ENCODE peak calls at places on chromosome 19, in five cellular contexts. G is breast epithelium, C is right atrium auricular region, I is fibroblast of lung, F is A673. V is an unnamed sample.
A peak's percentile ranks its signal among the peaks of the same experiment; 100 is the strongest.

GRCh38 chr19:14003279-14004051 is 2.7 kb downstream of the RFX1 start:
- DNase-seq in G (no peak), C (no peak), I (no peak), F (no peak), V (no peak)

GRCh38 chr19:58117841-58118575 is 20.0 kb upstream of the ZSCAN18 start:
- DNase-seq in G (no peak), C (no peak), I (peak; percentile 24), F (no peak), V (no peak)

GRCh38 chr19:45769821-45770191 is 754 bp upstream of the SIX5 start:
- DNase-seq in G (no peak), C (peak; percentile 68), I (no peak), F (peak; percentile 68), V (no peak)

GRCh38 chr19:21463449-21464105 is 41.8 kb upstream of the ZNF429 start:
- DNase-seq in G (peak; percentile 41), C (peak; percentile 56), I (peak; percentile 33), F (no peak), V (no peak)

GRCh38 chr19:18590273-18591272 is 2.0 kb downstream of the REX1BD start:
- DNase-seq in G (peak; percentile 82), C (peak; percentile 66), I (peak; percentile 47), F (peak; percentile 94), V (no peak)

GRCh38 chr19:45469835-45470146 is 2.0 kb downstream of the FOSB start:
- DNase-seq in G (no peak), C (no peak), I (no peak), F (peak; percentile 93), V (peak; percentile 89)

GRCh38 chr19:12873891-12874745 is 7.1 kb downstream of the DNASE2 start:
- DNase-seq in G (no peak), C (no peak), I (no peak), F (no peak), V (no peak)

GRCh38 chr19:42850981-42851717 is 28.4 kb downstream of the PSG1 start:
- DNase-seq in G (peak; percentile 82), C (peak; percentile 80), I (peak; percentile 62), F (peak; percentile 11), V (peak; percentile 78)

GRCh38 chr19:4589579-4590410 is 30.3 kb upstream of the SEMA6B start:
- DNase-seq in G (no peak), C (no peak), I (no peak), F (no peak), V (peak; percentile 56)

GRCh38 chr19:45400192-45400591 is 4.7 kb downstream of the PPP1R13L start:
- DNase-seq in G (peak; percentile 71), C (no peak), I (no peak), F (no peak), V (no peak)

GRCh38 chr19:11221082-11221598 is 18.3 kb upstream of the ANGPTL8 start:
- DNase-seq in G (no peak), C (no peak), I (no peak), F (no peak), V (no peak)

GRCh38 chr19:13103961-13104847 is 1.5 kb upstream of the LYL1 start:
- DNase-seq in G (no peak), C (peak; percentile 68), I (no peak), F (no peak), V (no peak)

GRCh38 chr19:4069331-4069959 is 2.7 kb upstream of the ZBTB7A start:
- DNase-seq in G (no peak), C (no peak), I (no peak), F (no peak), V (no peak)

GRCh38 chr19:55383789-55384575 is at the start of gene TMEM238:
- DNase-seq in G (peak; percentile 38), C (no peak), I (peak; percentile 69), F (peak; percentile 73), V (no peak)

GRCh38 chr19:46927106-46927505 is 66.3 kb downstream of the ARHGAP35 start:
- DNase-seq in G (no peak), C (no peak), I (no peak), F (no peak), V (no peak)

GRCh38 chr19:46925548-46925950 is 64.8 kb downstream of the ARHGAP35 start:
- DNase-seq in G (peak; percentile 46), C (no peak), I (no peak), F (no peak), V (no peak)

GRCh38 chr19:46926201-46927071 is 65.6 kb downstream of the ARHGAP35 start:
- DNase-seq in G (no peak), C (no peak), I (no peak), F (peak; percentile 76), V (no peak)

GRCh38 chr19:46922465-46922864 is 61.7 kb downstream of the ARHGAP35 start:
- DNase-seq in G (no peak), C (no peak), I (no peak), F (no peak), V (no peak)

DNA sequence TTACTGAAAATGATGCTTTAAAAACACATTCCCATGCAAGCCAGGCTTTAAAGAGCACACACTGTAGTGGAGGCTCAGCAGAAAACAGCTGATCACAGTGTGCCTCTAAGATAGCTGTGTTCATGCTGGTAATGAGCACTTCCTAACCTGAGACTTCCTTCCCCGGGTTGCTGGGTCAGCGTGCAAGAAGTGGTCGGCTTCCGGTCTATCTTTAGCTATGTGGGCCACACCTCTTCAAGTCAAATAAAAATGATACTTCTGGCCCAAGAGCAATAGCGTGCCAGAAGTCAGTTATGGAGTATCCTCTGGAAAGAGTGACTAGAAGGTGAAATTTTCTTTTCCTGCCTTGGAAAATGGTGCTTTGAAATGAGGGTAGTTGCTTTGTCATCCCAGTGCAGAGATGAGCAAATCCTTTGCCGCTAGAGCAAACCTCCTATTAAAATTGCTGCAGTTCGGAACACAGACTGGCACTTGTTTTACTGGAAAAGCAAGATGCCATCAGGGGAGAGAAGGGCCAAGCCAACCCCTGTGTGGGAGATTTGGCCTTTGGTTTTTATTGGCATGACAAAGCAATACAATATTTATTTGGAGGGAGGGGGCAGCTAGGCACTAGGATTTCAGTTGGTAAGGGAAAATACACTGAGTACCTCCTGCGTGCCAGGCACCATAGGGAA is 64.2 kb downstream of the ARHGAP35 start:
- DNase-seq in G (peak; percentile 58), C (no peak), I (no peak), F (no peak), V (no peak)
- H3K4me3 ChIP-seq in G (no peak overlapping the region), C (no peak overlapping the region), I (no peak overlapping the region), F (no peak overlapping the region), V (no peak overlapping the region)

GRCh38 chr19:1811942-1812425 is at the start of gene ATP8B3:
- DNase-seq in G (no peak), C (no peak), I (no peak), F (no peak), V (no peak)
- H3K27ac ChIP-seq in G (peak within 1 kb of the TSS; percentile 64), C (peak within 1 kb of the TSS; percentile 65), I (peak within 1 kb of the TSS; percentile 73), F (peak within 1 kb of the TSS; percentile 67), V (no peak within 1 kb of the TSS)

GRCh38 chr19:49894011-49894664 is 2.5 kb downstream of the IL4I1 start:
- DNase-seq in G (no peak), C (no peak), I (no peak), F (no peak), V (no peak)
- H3K4me3 ChIP-seq in G (no peak overlapping the region), C (no peak overlapping the region), I (no peak overlapping the region), F (no peak overlapping the region), V (no peak overlapping the region)

DNA sequence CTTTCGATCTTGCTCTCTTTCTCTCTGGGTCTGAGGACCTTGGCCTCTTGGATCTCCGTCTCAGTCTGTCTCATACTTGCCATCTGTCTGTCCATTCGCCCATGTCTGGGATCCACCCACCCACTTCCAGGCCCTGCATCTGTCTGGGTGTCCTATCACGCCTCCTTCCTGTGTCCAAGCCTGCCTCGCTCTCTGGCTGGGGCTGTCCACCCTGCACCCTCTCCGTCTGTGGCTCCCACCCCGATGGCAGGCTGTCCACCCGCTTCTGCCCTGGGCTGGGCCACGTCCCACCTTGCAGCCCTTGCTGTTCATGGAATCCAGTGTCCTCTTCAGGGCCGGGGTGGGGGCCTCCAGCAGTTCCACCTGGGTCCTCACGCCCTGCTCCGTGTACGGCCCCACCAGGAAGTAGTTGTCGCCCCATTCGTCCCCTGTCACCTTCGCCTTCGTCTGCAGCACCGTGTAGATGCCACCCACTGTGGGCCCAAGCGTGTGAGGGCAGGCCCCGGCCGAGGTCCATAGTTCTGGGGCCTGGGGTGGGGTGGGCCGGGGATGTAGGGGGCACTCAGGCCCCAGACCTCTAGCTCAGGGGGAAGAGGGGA is 2.0 kb downstream of the GYS1 start:
- DNase-seq in G (no peak), C (no peak), I (no peak), F (no peak), V (no peak)
- H3K27ac ChIP-seq in G (peak overlapping the region; percentile 89), C (peak overlapping the region; percentile 91), I (peak overlapping the region; percentile 98), F (peak overlapping the region; percentile 85), V (no peak overlapping the region)

DNA sequence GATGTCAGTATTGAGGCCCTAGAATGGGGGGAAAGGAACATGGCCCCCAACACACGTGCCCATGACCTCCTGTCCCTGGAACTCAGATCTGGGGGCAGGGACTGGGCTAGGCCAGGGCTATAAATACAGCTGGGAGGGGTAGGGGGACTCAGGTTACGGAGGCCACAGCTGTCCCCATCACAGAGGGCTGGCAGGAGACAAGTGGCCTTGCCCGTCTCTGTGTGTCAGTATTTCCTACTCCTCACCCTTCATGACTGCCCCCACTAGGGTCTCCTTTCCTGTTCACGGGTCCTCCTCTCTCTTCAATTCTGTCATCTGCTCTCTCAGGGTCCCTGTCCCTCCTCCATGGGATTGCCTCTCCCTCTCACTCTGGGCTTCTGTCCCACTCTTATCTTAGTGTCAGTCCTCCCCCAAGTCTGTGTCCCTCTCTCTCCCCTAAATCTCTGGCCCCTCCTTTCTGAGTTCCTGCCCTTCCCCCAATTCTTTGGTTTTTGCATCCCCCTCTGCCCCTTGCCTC is 692 bp upstream of the HRC start:
- DNase-seq in G (no peak), C (no peak), I (no peak), F (no peak), V (peak; percentile 88)
- H3K4me3 ChIP-seq in G (no peak overlapping the region), C (peak overlapping the region; percentile 76), I (no peak overlapping the region), F (no peak overlapping the region), V (no peak overlapping the region)

GRCh38 chr19:30428856-30429255 is 56.7 kb downstream of the ZNF536 start:
- DNase-seq in G (no peak), C (peak; percentile 47), I (no peak), F (no peak), V (no peak)

GRCh38 chr19:30425885-30426838 is 54.0 kb downstream of the ZNF536 start:
- DNase-seq in G (no peak), C (peak; percentile 28), I (no peak), F (no peak), V (no peak)

GRCh38 chr19:30430206-30430734 is 58.1 kb downstream of the ZNF536 start:
- DNase-seq in G (no peak), C (peak; percentile 21), I (no peak), F (no peak), V (no peak)

GRCh38 chr19:30426864-30427263 is 54.7 kb downstream of the ZNF536 start:
- DNase-seq in G (no peak), C (no peak), I (no peak), F (no peak), V (no peak)

DNA sequence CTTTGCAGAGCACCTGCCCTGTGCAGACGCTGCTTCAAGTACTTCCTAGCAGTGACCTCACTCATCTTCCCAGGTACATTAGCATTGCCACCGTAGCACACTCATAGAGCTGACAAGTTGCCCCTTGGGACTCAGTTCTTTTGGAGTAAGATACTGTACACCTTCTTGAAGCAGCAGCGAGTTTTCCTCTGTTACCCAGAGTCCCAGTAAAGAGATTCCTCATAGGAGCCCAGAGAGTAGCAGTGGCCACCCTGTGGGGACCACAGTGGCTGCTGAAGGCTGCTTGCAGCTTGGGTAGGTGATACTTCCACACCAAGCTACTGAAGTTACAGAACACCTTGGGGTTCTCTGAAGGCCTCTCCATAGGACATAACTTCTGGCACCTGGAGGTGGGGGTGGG is 56.1 kb downstream of the ZNF536 start:
- DNase-seq in G (no peak), C (peak; percentile 16), I (no peak), F (no peak), V (no peak)
- H3K27ac ChIP-seq in G (no peak overlapping the region), C (no peak overlapping the region), I (no peak overlapping the region), F (no peak overlapping the region), V (no peak overlapping the region)